ENCODE peak calls at places on chromosomes 3 and 15, in ten cellular contexts. J is ovary, H is endothelial cell of umbilical vein, P is upper lobe of right lung, E is bronchial epithelial cell, A is AG10803, N is SK-N-SH, V is A549, F is IMR-90, M is heart right ventricle. U is an unnamed sample.

GRCh38 chr3:186362409-186362757 is 349 bp upstream of the DGKG start:
- DNase-seq in M (no peak), A (no peak), E (no peak), H (no peak), N (no peak), J (no peak), F (no peak), P (no peak), V (peak; percentile 18), U (no peak)

GRCh38 chr3:44208568-44208967 is 33.1 kb upstream of the TOPAZ1 start:
- DNase-seq in J (no peak), M (no peak), V (no peak), N (no peak), H (no peak), A (no peak), F (no peak), P (no peak), E (peak; percentile 46), U (peak; percentile 23)

GRCh38 chr15:67824157-67824899 is 981 bp upstream of the SKOR1 start:
- DNase-seq in E (no peak), P (no peak), J (no peak), M (no peak), H (no peak), V (no peak), N (peak; percentile 77), A (no peak), F (no peak), U (no peak)

GRCh38 chr15:95410757-95411156 is 919.7 kb upstream of the NR2F2 start:
- DNase-seq in N (no peak), M (no peak), F (no peak), V (no peak), E (no peak), J (no peak), A (peak; percentile 3), H (no peak), P (no peak), U (no peak)

GRCh38 chr3:115571413-115571812 is 51.9 kb upstream of the GAP43 start:
- DNase-seq in M (no peak), P (no peak), E (no peak), V (no peak), A (no peak), N (no peak), H (no peak), F (no peak), J (no peak), U (no peak)

GRCh38 chr15:74790080-74790916 is 8.4 kb downstream of the CSK start:
- DNase-seq in V (no peak), J (peak; percentile 91), A (peak; percentile 55), N (peak; percentile 87), F (peak; percentile 85), P (peak; percentile 82), H (no peak), M (peak; percentile 82), E (no peak), U (peak; percentile 95)

GRCh38 chr3:75737831-75738493 is 47.4 kb downstream of the ZNF717 start:
- DNase-seq in A (no peak), E (peak; percentile 15), J (no peak), N (no peak), V (no peak), P (no peak), H (peak; percentile 14), M (no peak), F (peak; percentile 10), U (peak; percentile 46)

GRCh38 chr3:158713094-158713499 is 19.2 kb downstream of the RARRES1 start:
- DNase-seq in E (no peak), J (no peak), H (peak; percentile 99), A (no peak), V (no peak), P (no peak), N (no peak), M (no peak), F (no peak), U (peak; percentile 79)

GRCh38 chr3:156764761-156765160 is 61.4 kb upstream of the LEKR1 start:
- DNase-seq in M (no peak), V (no peak), F (peak; percentile 29), A (no peak), E (peak; percentile 88), N (no peak), J (no peak), P (no peak), H (peak; percentile 49), U (no peak)

GRCh38 chr15:27970661-27971392 is 128.3 kb downstream of the OCA2 start:
- DNase-seq in F (no peak), E (no peak), J (no peak), M (no peak), P (no peak), V (no peak), N (no peak), A (no peak), H (no peak), U (no peak)

DNA sequence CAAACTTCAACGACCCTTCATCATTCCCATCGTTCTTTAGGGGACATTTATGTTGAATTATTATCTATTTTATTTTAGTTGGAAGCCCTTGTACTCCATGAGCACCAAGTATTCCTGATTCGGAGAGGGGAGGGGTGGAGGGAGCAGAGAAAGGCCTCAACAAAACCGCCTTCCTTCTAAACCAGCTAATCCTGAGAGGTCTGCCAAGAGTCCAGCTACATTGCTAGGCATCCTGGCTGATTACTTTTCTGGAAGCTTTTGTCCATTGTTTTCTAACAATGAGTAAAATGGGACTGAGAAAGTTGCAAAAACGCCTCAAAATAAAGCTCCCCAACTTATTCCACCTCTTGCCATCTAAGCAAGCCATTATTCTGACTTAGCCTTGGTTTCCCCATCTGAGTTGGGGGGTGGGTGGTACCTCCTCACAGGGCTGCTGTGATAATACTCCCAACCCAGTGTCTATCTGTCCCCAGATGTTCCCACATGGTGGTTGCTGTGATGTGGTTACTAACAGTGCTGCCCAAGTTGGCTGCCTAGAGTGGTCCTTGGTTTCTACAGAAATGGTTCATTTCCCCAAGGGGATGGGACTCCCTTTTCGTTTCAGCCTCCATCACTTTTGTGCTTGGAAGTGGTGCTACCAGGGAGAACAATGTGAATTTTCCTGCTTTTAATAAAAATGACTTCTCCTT is 1.2 kb upstream of the TMEM158 start:
- DNase-seq in P (no peak), E (no peak), H (no peak), A (no peak), N (no peak), M (no peak), V (no peak), F (no peak), J (no peak), U (no peak)
- H3K4me3 ChIP-seq in P (no peak overlapping the region), E (no peak overlapping the region), H (no peak overlapping the region), A (no peak overlapping the region), N (no peak overlapping the region), M (no peak overlapping the region), V (no peak overlapping the region), F (no peak overlapping the region), J (no peak overlapping the region), U (no peak overlapping the region)

DNA sequence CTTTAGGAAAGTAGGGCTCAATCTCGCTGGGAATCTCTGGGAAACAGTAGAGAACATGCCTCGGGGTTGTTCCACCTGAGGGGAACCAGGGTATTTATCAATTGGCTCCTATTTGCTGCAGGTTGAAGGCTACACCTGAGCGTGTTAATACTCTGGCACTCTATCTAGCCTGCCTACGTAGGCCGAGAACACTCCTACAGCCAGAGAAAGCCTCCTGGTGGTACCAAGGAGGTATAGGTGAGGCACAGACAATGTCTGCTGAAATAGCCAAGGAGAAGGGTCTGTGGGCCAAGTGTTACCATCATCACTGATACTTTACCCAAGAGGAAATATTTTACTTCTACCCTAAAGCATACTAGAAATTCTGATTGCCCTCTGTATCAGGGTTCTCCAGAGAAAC is 341.0 kb upstream of the UBE2E2 start:
- DNase-seq in A (no peak), V (no peak), J (no peak), E (no peak), P (no peak), M (no peak), H (no peak), N (no peak), F (no peak), U (no peak)
- TF ChIP-seq CTCF in A (no peak), V (no peak), J (no peak), E (no peak), P (no peak), M (no peak), H (no peak), N (no peak), F (no peak), U (no peak)

DNA sequence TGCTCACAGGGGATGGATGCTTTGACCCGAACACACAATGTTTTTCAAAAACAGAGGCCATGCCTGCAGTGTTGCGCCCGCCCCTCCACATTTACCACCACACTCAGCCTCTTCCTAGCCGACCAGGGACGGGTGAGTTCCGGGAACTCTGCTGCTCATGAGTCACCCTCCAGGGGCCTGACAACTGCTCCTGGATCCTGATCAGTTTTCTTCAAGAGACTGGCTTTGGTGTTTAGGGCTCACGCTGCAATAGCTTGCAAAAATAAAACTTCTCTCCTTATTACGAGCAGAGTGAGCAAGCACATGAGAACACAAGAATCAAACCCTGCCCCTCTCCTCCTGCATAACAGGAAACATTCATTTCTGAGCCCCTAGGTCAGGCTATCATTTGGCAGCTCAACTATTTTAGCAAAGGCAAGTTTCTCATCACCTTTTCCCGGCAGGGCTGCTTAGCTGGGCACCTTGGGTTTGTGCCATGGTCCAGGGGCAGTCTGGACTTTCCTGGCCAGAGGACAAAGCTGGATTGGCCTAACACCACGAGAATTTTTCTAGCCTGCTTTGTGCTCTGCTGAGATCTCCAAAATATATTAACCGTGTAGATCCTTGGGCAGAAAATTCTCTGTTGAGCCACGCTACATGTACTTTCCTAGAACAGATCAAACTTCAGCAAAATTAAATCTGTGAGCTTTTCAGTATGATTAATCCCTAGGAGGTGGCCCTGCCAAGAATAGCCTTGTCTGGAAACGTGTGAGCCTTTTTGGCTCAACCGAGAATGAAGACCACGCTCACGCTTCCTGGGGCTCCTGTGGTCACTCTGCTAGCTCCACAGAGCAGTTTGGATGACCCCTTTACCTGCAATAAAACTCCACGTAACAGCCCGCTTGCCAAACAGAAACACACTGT is 52.7 kb upstream of the SPATA12 start:
- DNase-seq in J (peak; percentile 80), V (peak; percentile 21), A (peak; percentile 90), H (peak; percentile 77), E (peak; percentile 73), M (peak; percentile 51), N (no peak), F (peak; percentile 85), P (peak; percentile 72), U (peak; percentile 90)
- H3K4me3 ChIP-seq in J (no peak overlapping the region), V (no peak overlapping the region), A (peak overlapping the region; percentile 36), H (no peak overlapping the region), E (no peak overlapping the region), M (no peak overlapping the region), N (no peak overlapping the region), F (no peak overlapping the region), P (no peak overlapping the region), U (no peak overlapping the region)

GRCh38 chr15:31435891-31436628 is 109.4 kb downstream of the KLF13 start:
- DNase-seq in V (no peak), M (no peak), E (peak; percentile 34), J (no peak), N (no peak), A (peak; percentile 44), H (no peak), P (no peak), F (no peak), U (no peak)
- TF ChIP-seq CTCF in V (no peak), M (no peak), E (no peak), J (no peak), N (no peak), A (no peak), H (no peak), P (no peak), F (no peak), U (no peak)